ENCODE peak calls at places on chromosomes 11 and 22, in eight cellular contexts. H is breast epithelium, E is H1, L is HL-60, P is transverse colon, G is HepG2, D is sigmoid colon, S is GM23338. N is an unnamed sample.

GRCh38 chr11:126930100-126930841 is 70.3 kb downstream of the KIRREL3 start:
- DNase-seq in S (no peak), P (no peak), E (no peak), G (no peak), L (peak), H (no peak), D (no peak), N (no peak)

GRCh38 chr22:24208012-24208749 is 26.9 kb downstream of the SUSD2 start:
- DNase-seq in P (no peak), S (no peak), G (peak), L (peak), H (peak), D (peak), E (no peak), N (peak)

GRCh38 chr22:35191412-35191811 is 65.9 kb upstream of the HMGXB4 start:
- DNase-seq in E (no peak), S (no peak), D (no peak), L (no peak), H (no peak), P (no peak), G (peak), N (peak)

GRCh38 chr11:4072668-4073285 is 21.8 kb upstream of the RRM1 start:
- DNase-seq in P (peak), L (peak), G (peak), D (peak), E (no peak), H (peak), S (peak), N (peak)

GRCh38 chr11:95652002-95652472 is 137.5 kb downstream of the FAM76B start:
- DNase-seq in G (no peak), D (no peak), L (no peak), S (no peak), H (no peak), P (no peak), E (no peak), N (no peak)

GRCh38 chr22:37051629-37052385 is at the start of gene KCTD17:
- DNase-seq in P (peak), H (no peak), D (peak), E (peak), G (no peak), L (peak), S (peak), N (peak)

GRCh38 chr11:76172583-76172982 is 33.7 kb downstream of the WNT11 start:
- DNase-seq in L (no peak), G (no peak), D (no peak), P (no peak), H (no peak), S (no peak), E (no peak), N (no peak)

GRCh38 chr11:134069426-134069921 is 602 bp downstream of the JAM3 start:
- DNase-seq in D (no peak), H (no peak), E (no peak), P (no peak), G (no peak), L (no peak), S (peak), N (no peak)

GRCh38 chr11:117427356-117427874 is 99.8 kb downstream of the CEP164 start:
- DNase-seq in G (no peak), H (no peak), E (no peak), D (peak), S (no peak), L (no peak), P (no peak), N (no peak)

GRCh38 chr11:67483901-67484665 is 1.3 kb downstream of the AIP start:
- DNase-seq in P (peak), S (no peak), G (no peak), D (no peak), H (no peak), L (no peak), E (no peak), N (no peak)

GRCh38 chr11:17506942-17507341 is 30.3 kb upstream of the ABCC8 start:
- DNase-seq in H (no peak), E (no peak), P (no peak), L (no peak), G (no peak), S (peak), D (no peak), N (no peak)

GRCh38 chr11:75352417-75353206 is 1.2 kb upstream of the ARRB1 start:
- DNase-seq in G (no peak), L (no peak), E (no peak), H (no peak), D (peak), P (peak), S (no peak), N (no peak)

GRCh38 chr11:48094643-48095339 is 114.4 kb downstream of the PTPRJ start:
- DNase-seq in P (no peak), H (no peak), L (no peak), D (no peak), E (peak), S (no peak), G (no peak), N (no peak)

GRCh38 chr11:34509336-34509902 is 4.2 kb downstream of the ELF5 start:
- DNase-seq in L (peak), H (no peak), G (no peak), E (no peak), S (no peak), D (no peak), P (no peak), N (no peak)

GRCh38 chr11:16745950-16746349 is 7.5 kb downstream of the C11orf58 start:
- DNase-seq in G (no peak), E (no peak), S (no peak), H (no peak), L (no peak), P (no peak), D (no peak), N (no peak)

GRCh38 chr11:123755344-123755743 is 1.0 kb upstream of the OR6X1 start:
- DNase-seq in P (no peak), E (no peak), D (no peak), S (no peak), G (no peak), L (no peak), H (no peak), N (no peak)

GRCh38 chr11:103789957-103790356 is 246.5 kb upstream of the DDI1 start:
- DNase-seq in H (no peak), L (no peak), P (no peak), G (no peak), D (no peak), S (no peak), E (no peak), N (no peak)

GRCh38 chr11:39768214-39768613 is 1691.2 kb downstream of the LRRC4C start:
- DNase-seq in S (no peak), G (no peak), P (no peak), E (no peak), L (no peak), D (no peak), H (no peak), N (no peak)

GRCh38 chr11:69423611-69424385 is 57.7 kb upstream of the LINC01488 start:
- DNase-seq in G (no peak), E (no peak), H (no peak), P (no peak), D (peak), S (no peak), L (no peak), N (no peak)

GRCh38 chr22:45450931-45451651 is 37.6 kb downstream of the RIBC2 start:
- DNase-seq in G (no peak), D (peak), P (no peak), L (no peak), S (no peak), E (no peak), H (no peak), N (no peak)
- TF ChIP-seq POLR2AphosphoS5 in G (no peak), D (peak), P (peak), L (no peak), S (no peak), E (no peak), H (peak), N (no peak)

GRCh38 chr22:31253949-31254348 is 38.3 kb downstream of the PIK3IP1 start:
- DNase-seq in L (no peak), D (peak), H (peak), S (peak), E (no peak), P (peak), G (peak), N (no peak)

GRCh38 chr22:31248138-31248745 is 36.1 kb downstream of the LIMK2 start:
- DNase-seq in L (peak), S (peak), H (peak), D (peak), G (no peak), P (peak), E (peak), N (no peak)

GRCh38 chr22:31248965-31249940 is 37.2 kb downstream of the LIMK2 start:
- DNase-seq in D (peak), G (no peak), H (peak), S (no peak), P (no peak), L (no peak), E (no peak), N (no peak)

GRCh38 chr22:31247726-31248125 is 35.6 kb downstream of the LIMK2 start:
- DNase-seq in H (no peak), E (no peak), G (no peak), D (no peak), L (peak), S (no peak), P (no peak), N (no peak)

DNA sequence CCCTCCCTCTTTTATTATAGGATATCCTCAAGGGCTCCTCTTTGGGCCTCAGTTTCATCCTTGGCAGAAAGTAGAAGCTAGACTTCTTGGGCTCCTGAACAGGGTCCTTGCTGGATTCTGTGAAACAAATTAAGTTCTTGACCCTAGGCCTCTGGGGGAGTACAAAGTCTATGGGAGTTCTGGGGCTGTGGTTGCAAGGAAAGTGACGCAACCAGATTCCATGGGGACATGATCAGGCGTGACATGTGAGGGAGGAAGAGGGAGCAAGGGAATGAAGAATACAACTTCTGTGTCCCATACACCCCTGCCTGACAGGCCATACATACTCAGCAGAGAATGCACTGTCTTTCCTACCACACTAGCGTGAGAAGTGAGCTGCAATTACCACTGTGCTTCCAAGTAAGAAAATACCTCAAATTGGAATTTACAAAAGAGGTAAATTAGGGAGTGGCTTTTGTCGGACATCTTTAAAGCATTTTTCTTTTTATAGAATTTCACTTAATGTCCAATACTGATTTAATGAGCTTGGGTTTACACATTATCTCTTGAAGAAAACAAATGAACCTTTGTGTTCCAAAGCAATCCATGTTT is 38.7 kb downstream of the LIMK2 start:
- DNase-seq in P (no peak), G (peak), E (no peak), H (peak), D (no peak), L (no peak), S (no peak), N (no peak)
- TF ChIP-seq CTCF in P (no peak), G (peak), E (no peak), H (no peak), D (no peak), L (no peak), S (no peak), N (no peak)

GRCh38 chr11:62850911-62851806 is 11.8 kb upstream of the WDR74 start:
- DNase-seq in S (peak), E (no peak), H (no peak), P (no peak), L (peak), D (no peak), G (peak), N (peak)
- TF ChIP-seq POLR2AphosphoS5 in S (peak), E (peak), H (no peak), P (peak), L (peak), D (no peak), G (peak), N (peak)

GRCh38 chr11:62856333-62856910 is 17.0 kb upstream of the WDR74 start:
- DNase-seq in E (no peak), D (no peak), H (no peak), G (no peak), P (no peak), S (no peak), L (no peak), N (no peak)
- TF ChIP-seq CTCF in E (no peak), D (no peak), H (no peak), G (no peak), P (no peak), S (no peak), L (no peak), N (no peak)